ENCODE peak calls at places on chromosomes 11 and 22, in ten cellular contexts. O is pancreas, V is choroid plexus epithelial cell, K is mesothelial cell of epicardium, Z is heart right ventricle, T is hepatocyte, F is uterus, Q is astrocyte of the spinal cord, R is A549, U is GM23338. N is an unnamed sample.

GRCh38 chr11:12674936-12675696 is 895 bp downstream of the TEAD1 start:
- DNase-seq in O (peak; percentile 63), V (no peak), K (no peak), Z (peak; percentile 41), T (peak; percentile 64), F (peak; percentile 46), Q (peak; percentile 42), R (no peak), U (peak; percentile 47), N (no peak)

GRCh38 chr11:77081381-77081851 is 14.6 kb downstream of the CAPN5 start:
- DNase-seq in O (no peak), V (no peak), K (no peak), Z (peak; percentile 9), T (no peak), F (peak; percentile 7), Q (no peak), R (no peak), U (no peak), N (no peak)

GRCh38 chr11:67484847-67485311 is 2.1 kb downstream of the AIP start:
- DNase-seq in O (peak; percentile 16), V (no peak), K (no peak), Z (no peak), T (no peak), F (no peak), Q (no peak), R (no peak), U (no peak), N (no peak)

GRCh38 chr22:44452531-44453420 is 45.3 kb downstream of the RTL6 start:
- DNase-seq in O (no peak), V (no peak), K (peak; percentile 31), Z (no peak), T (no peak), F (no peak), Q (no peak), R (no peak), U (no peak), N (no peak)

GRCh38 chr22:44180706-44181032 is at the start of gene PARVG:
- DNase-seq in O (no peak), V (peak; percentile 20), K (no peak), Z (no peak), T (peak; percentile 28), F (no peak), Q (no peak), R (no peak), U (peak; percentile 70), N (no peak)

GRCh38 chr11:124474079-124474478 is 28.6 kb upstream of the OR8B8 start:
- DNase-seq in O (no peak), V (no peak), K (no peak), Z (no peak), T (no peak), F (no peak), Q (no peak), R (no peak), U (no peak), N (no peak)

GRCh38 chr11:79244175-79244804 is 196.5 kb downstream of the TENM4 start:
- DNase-seq in O (no peak), V (peak; percentile 94), K (no peak), Z (no peak), T (peak; percentile 64), F (peak; percentile 56), Q (peak; percentile 93), R (peak; percentile 71), U (no peak), N (no peak)

GRCh38 chr11:3795131-3796092 is 1.9 kb downstream of the NUP98 start:
- DNase-seq in O (no peak), V (no peak), K (no peak), Z (no peak), T (no peak), F (no peak), Q (no peak), R (no peak), U (no peak), N (no peak)

GRCh38 chr11:534197-534591 is 1.2 kb downstream of the HRAS start:
- DNase-seq in O (no peak), V (no peak), K (no peak), Z (no peak), T (peak; percentile 2), F (peak; percentile 23), Q (no peak), R (no peak), U (no peak), N (no peak)

GRCh38 chr11:533586-534196 is 1.7 kb downstream of the HRAS start:
- DNase-seq in O (no peak), V (no peak), K (no peak), Z (no peak), T (peak; percentile 4), F (peak; percentile 13), Q (no peak), R (no peak), U (no peak), N (no peak)

GRCh38 chr11:531826-532511 is 3.4 kb downstream of the HRAS start:
- DNase-seq in O (no peak), V (no peak), K (no peak), Z (no peak), T (peak; percentile 5), F (no peak), Q (no peak), R (no peak), U (no peak), N (no peak)

GRCh38 chr11:532512-533048 is 2.8 kb downstream of the HRAS start:
- DNase-seq in O (no peak), V (no peak), K (no peak), Z (no peak), T (peak; percentile 4), F (peak; percentile 18), Q (no peak), R (no peak), U (no peak), N (no peak)

GRCh38 chr11:533049-533585 is 2.3 kb downstream of the HRAS start:
- DNase-seq in O (peak; percentile 59), V (no peak), K (no peak), Z (no peak), T (peak; percentile 8), F (peak; percentile 15), Q (no peak), R (no peak), U (no peak), N (no peak)
- TF ChIP-seq CTCF in O (no peak), V (no peak), K (no peak), Z (no peak), T (no peak), F (no peak), Q (no peak), R (no peak), U (no peak), N (no peak)

GRCh38 chr11:1765871-1766718 is 2.4 kb upstream of the CTSD start:
- DNase-seq in O (no peak), V (no peak), K (no peak), Z (no peak), T (no peak), F (no peak), Q (no peak), R (no peak), U (peak; percentile 78), N (no peak)

GRCh38 chr11:1762537-1763302 is 1.0 kb downstream of the CTSD start:
- DNase-seq in O (peak; percentile 86), V (peak; percentile 39), K (no peak), Z (no peak), T (peak; percentile 71), F (no peak), Q (no peak), R (peak; percentile 54), U (no peak), N (peak; percentile 84)

GRCh38 chr11:1763336-1763795 is 361 bp downstream of the CTSD start:
- DNase-seq in O (no peak), V (no peak), K (no peak), Z (no peak), T (no peak), F (no peak), Q (no peak), R (no peak), U (no peak), N (no peak)

GRCh38 chr11:1761857-1762536 is 1.7 kb downstream of the CTSD start:
- DNase-seq in O (no peak), V (no peak), K (no peak), Z (no peak), T (no peak), F (no peak), Q (no peak), R (no peak), U (no peak), N (no peak)

DNA sequence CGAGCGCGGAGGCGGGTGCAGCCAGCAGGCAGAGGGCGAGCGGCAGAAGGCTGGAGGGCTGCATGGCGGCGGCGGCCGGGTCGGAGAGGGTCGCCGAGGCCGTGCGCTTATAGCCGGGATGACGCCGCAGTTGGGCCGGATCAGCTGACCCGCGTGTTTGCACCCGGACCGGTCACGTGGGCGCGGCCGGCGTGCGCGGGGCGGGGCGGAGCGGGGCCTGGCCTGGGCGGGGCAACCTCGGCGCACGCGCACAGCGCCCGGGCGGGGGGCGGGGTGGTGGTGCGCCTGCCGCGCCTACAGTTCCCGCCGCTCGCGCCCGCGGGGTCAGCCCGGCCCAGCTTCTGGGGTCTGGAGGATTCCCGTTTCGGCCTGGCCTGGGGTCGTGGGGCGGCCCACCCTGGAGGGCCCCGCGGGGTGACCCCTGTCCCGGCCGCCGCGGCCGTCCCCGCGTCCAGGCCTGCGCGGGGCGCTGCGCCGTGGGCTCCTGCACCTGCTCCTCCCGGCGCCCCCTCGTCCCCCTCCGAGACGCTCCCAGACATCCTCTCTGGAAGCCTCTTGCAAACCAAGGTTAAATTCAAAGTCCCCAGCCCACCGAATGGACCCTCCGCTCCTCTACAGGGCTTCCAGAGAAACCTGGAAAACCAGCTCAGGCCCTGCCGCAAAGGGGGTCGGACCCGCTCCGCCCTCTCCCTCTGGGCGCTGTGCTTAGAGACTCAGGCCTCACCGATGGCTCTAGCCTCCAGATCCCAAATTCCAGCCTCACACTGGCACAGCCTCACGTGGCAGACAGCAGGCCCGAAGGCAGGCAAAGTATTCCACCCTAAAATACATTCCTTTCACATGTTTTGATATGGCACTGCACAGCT is at the start of gene CTSD:
- DNase-seq in O (peak; percentile 94), V (peak; percentile 80), K (peak; percentile 86), Z (peak; percentile 94), T (peak; percentile 94), F (peak; percentile 85), Q (peak; percentile 64), R (peak; percentile 91), U (peak; percentile 91), N (peak; percentile 91)
- TF ChIP-seq CTCF in O (no peak), V (no peak), K (no peak), Z (no peak), T (no peak), F (no peak), Q (peak; percentile 6), R (peak; percentile 20), U (no peak), N (no peak)

DNA sequence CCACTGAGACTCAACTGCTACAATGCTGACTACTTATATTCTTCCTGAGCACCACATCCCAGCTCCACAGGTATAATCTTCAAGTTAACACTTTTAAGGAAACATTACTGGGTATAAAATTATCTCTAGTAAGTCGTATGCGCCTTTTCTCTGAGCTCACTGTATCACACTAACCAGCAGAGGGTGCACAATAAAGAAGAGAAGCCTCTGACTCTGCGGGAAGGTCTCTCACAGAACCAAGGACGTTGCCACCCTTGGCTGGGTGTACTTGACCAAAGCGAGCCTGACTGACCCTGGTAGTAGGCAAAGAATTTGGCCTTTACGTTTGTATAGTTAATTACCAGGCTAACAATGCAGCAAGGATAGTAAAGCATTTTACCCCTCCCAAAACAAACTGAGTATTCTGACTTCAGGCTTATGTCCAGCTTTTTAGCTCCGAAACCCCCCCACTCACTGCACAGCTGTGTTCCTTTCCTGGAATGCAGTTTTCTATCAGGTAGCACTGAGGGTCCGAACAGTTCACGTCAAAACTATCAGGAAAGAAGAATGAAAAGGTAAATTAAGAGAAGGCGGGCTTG is at the start of gene BTBD18:
- DNase-seq in O (peak; percentile 40), V (peak; percentile 79), K (no peak), Z (no peak), T (peak; percentile 71), F (no peak), Q (peak; percentile 64), R (peak; percentile 57), U (peak; percentile 89), N (peak; percentile 36)
- TF ChIP-seq CTCF in O (peak; percentile 33), V (peak; percentile 72), K (no peak), Z (peak; percentile 62), T (peak; percentile 61), F (peak; percentile 35), Q (peak; percentile 65), R (peak; percentile 65), U (peak; percentile 74), N (peak; percentile 13)

GRCh38 chr11:8219257-8220021 is 44.2 kb downstream of the LMO1 start:
- DNase-seq in O (peak; percentile 62), V (peak; percentile 81), K (no peak), Z (no peak), T (peak; percentile 72), F (no peak), Q (peak; percentile 58), R (peak; percentile 79), U (peak; percentile 85), N (peak; percentile 43)
- TF ChIP-seq CTCF in O (peak; percentile 54), V (peak; percentile 90), K (peak; percentile 23), Z (peak; percentile 66), T (peak; percentile 60), F (peak; percentile 18), Q (peak; percentile 84), R (peak; percentile 67), U (peak; percentile 77), N (peak; percentile 7)